ENCODE peak calls at places on chromosome 12, in nine cellular contexts. B is HFF-Myc, E is GM23338, G is esophagus muscularis mucosa, I is heart left ventricle, F is neural progenitor cell, S is K562, L is lower lobe of right lung, K is psoas muscle. U is an unnamed sample.

GRCh38 chr12:79557690-79558315 is 133.0 kb downstream of the PAWR start:
- DNase-seq in S (no peak), I (no peak), F (no peak), G (no peak), E (no peak), B (no peak), L (no peak), K (no peak), U (no peak)

GRCh38 chr12:87094356-87094755 is 838.2 kb upstream of the MGAT4C start:
- DNase-seq in L (no peak), K (no peak), B (no peak), S (no peak), I (no peak), F (no peak), G (no peak), E (no peak), U (no peak)

GRCh38 chr12:131604859-131605258 is 106.0 kb upstream of the SFSWAP start:
- DNase-seq in G (no peak), K (no peak), B (no peak), E (no peak), F (no peak), S (no peak), L (no peak), I (no peak), U (no peak)

GRCh38 chr12:40946612-40947194 is 241.4 kb upstream of the PDZRN4 start:
- DNase-seq in G (no peak), L (no peak), F (peak; percentile 20), E (peak; percentile 56), S (peak; percentile 29), K (no peak), B (no peak), I (no peak), U (no peak)

GRCh38 chr12:101968770-101969169 is 91.4 kb downstream of the DRAM1 start:
- DNase-seq in G (no peak), F (no peak), E (no peak), S (no peak), B (no peak), I (no peak), L (no peak), K (no peak), U (no peak)

GRCh38 chr12:21656931-21657335 is 709 bp downstream of the LDHB start:
- DNase-seq in I (no peak), F (peak; percentile 31), K (no peak), B (peak; percentile 5), G (no peak), L (no peak), E (peak; percentile 53), S (peak; percentile 51), U (peak; percentile 56)

GRCh38 chr12:132955933-132956725 is at the start of gene ZNF605:
- DNase-seq in S (peak; percentile 62), B (peak; percentile 61), K (peak; percentile 95), L (peak; percentile 92), G (peak; percentile 95), E (peak; percentile 97), I (peak; percentile 95), F (peak; percentile 95), U (peak; percentile 90)

GRCh38 chr12:116454950-116455447 is 104.2 kb upstream of the MAP1LC3B2 start:
- DNase-seq in G (no peak), L (no peak), I (no peak), B (peak; percentile 72), K (no peak), S (no peak), F (no peak), E (no peak), U (no peak)

GRCh38 chr12:112929715-112930114 is 8.6 kb upstream of the OAS3 start:
- DNase-seq in I (no peak), E (no peak), G (no peak), L (no peak), F (no peak), K (no peak), S (no peak), B (no peak), U (no peak)

GRCh38 chr12:14691560-14691959 is 4.8 kb downstream of the GUCY2C start:
- DNase-seq in K (no peak), L (peak; percentile 59), G (peak; percentile 93), E (no peak), B (peak; percentile 2), S (no peak), F (no peak), I (peak; percentile 50), U (peak; percentile 70)

GRCh38 chr12:104477812-104478388 is 21.2 kb downstream of the CHST11 start:
- DNase-seq in F (no peak), G (no peak), L (no peak), S (no peak), I (no peak), K (no peak), E (no peak), B (no peak), U (no peak)

GRCh38 chr12:26298785-26299621 is 103.6 kb downstream of the SSPN start:
- DNase-seq in K (no peak), G (no peak), B (no peak), S (peak; percentile 41), I (no peak), F (no peak), E (peak; percentile 8), L (no peak), U (no peak)

GRCh38 chr12:110829308-110829707 is 17.5 kb upstream of the CCDC63 start:
- DNase-seq in I (no peak), K (no peak), F (no peak), L (no peak), E (no peak), B (no peak), S (no peak), G (no peak), U (no peak)

GRCh38 chr12:49705479-49706267 is 1.5 kb downstream of the FMNL3 start:
- DNase-seq in F (no peak), S (peak; percentile 53), L (peak; percentile 51), B (no peak), I (peak; percentile 75), E (peak; percentile 46), G (no peak), K (peak; percentile 61), U (peak; percentile 12)

GRCh38 chr12:83473408-83474095 is 786.8 kb downstream of the TMTC2 start:
- DNase-seq in L (no peak), K (no peak), E (no peak), I (no peak), F (no peak), B (no peak), G (no peak), S (no peak), U (no peak)

DNA sequence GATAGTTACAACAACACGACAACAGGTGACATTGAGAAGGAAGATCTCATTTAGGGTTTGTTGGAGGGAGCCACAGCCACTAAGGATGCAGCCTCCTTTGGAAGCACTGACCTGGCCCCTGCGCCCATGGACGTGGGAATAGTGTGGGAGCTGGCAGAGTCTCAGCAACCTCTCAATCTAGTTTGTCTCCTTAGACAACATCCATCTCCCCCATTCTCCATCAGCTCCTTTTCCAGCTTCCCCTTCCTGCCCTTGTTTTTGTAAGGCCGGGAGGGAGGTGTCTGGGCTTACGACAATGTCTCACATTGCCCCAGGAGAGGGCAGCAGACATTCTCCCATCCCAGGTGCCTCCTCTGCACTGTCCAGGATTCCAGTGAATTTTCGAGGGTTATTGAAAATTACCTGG is 170.2 kb upstream of the PZP start:
- DNase-seq in B (no peak), K (no peak), E (peak; percentile 64), F (peak; percentile 58), L (no peak), I (no peak), S (peak; percentile 35), G (no peak), U (peak; percentile 31)
- TF ChIP-seq CTCF in B (peak; percentile 30), K (peak; percentile 13), E (peak; percentile 80), F (peak; percentile 61), L (no peak), I (no peak), S (peak; percentile 34), G (no peak), U (no peak)

GRCh38 chr12:120278137-120279069 is 12.9 kb upstream of the PXN start:
- DNase-seq in B (no peak), L (no peak), E (no peak), S (no peak), G (no peak), K (no peak), I (peak; percentile 59), F (peak; percentile 0), U (no peak)
- H3K4me3 ChIP-seq in B (no peak overlapping the region), L (no peak overlapping the region), E (no peak overlapping the region), S (no peak overlapping the region), G (no peak overlapping the region), K (no peak overlapping the region), I (no peak overlapping the region), F (no peak overlapping the region), U (no peak overlapping the region)

GRCh38 chr12:75437564-75437963 is 43.0 kb upstream of the GLIPR1 start:
- DNase-seq in S (no peak), B (no peak), G (no peak), L (no peak), I (no peak), F (no peak), E (no peak), K (no peak), U (no peak)
- TF ChIP-seq CTCF in S (no peak), B (peak; percentile 6), G (no peak), L (no peak), I (no peak), F (no peak), E (peak; percentile 21), K (no peak), U (no peak)

GRCh38 chr12:53200458-53201169 is 6.4 kb downstream of the ITGB7 start:
- DNase-seq in G (no peak), B (no peak), I (no peak), F (no peak), L (no peak), K (no peak), E (no peak), S (peak; percentile 50), U (no peak)
- H3K4me3 ChIP-seq in G (no peak overlapping the region), B (no peak overlapping the region), I (no peak overlapping the region), F (no peak overlapping the region), L (no peak overlapping the region), K (no peak overlapping the region), E (no peak overlapping the region), S (no peak overlapping the region), U (no peak overlapping the region)

DNA sequence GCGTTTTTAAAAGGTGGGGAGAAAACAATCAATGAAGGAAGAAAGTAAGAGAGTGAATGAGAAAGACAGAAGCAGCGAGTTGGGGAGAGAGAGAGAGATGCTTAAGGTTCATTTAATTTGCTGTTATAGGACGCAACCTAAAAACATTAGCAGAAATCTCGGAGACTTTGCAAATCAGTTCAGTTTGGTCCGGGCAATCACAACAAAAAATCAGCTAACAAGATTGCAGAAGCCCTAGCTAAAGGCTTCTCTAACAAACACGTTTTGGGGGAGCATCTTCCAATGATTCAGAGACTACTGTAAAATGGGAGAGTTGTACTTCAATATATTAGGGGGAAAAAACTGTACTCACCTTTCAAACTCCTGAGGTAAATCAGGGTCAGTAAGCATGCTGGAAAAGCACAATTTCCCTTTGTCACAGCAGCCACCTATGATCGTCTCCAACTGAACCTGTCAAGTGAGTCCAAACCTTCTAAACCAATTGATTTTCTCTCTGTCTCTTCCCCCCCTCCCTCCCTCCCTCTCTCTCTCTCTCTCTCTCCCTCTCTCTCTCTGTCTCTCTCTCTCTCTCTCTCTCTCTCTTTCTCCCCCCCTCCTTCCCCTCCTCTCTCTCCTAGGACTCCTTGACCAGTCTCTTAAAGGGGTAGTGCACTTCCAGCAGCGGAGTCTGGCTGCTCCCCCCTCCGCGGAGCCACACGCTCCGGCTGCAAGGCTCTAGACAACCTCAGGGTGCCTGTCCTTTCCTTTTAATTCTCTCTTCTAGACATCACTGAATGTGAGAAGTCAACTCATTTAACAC is at the start of gene SOX5:
- DNase-seq in E (peak; percentile 63), G (no peak), S (peak; percentile 72), I (peak; percentile 51), L (peak; percentile 46), F (peak; percentile 89), K (peak; percentile 53), B (no peak), U (peak; percentile 21)
- TF ChIP-seq CTCF in E (no peak), G (no peak), S (no peak), I (no peak), L (no peak), F (peak; percentile 22), K (no peak), B (no peak), U (no peak)

GRCh38 chr12:76084277-76085158 is at the start of gene NAP1L1:
- DNase-seq in B (peak; percentile 91), I (peak; percentile 98), L (peak; percentile 99), S (peak; percentile 98), G (peak; percentile 99), K (peak; percentile 98), F (peak; percentile 99), E (peak; percentile 98), U (peak; percentile 96)
- H3K4me3 ChIP-seq in B (peak within 1 kb of the TSS; percentile 79), I (peak within 1 kb of the TSS; percentile 84), L (peak within 1 kb of the TSS; percentile 92), S (peak within 1 kb of the TSS; percentile 91), G (peak within 1 kb of the TSS; percentile 77), K (peak within 1 kb of the TSS; percentile 83), F (peak within 1 kb of the TSS; percentile 92), E (peak within 1 kb of the TSS; percentile 74), U (peak within 1 kb of the TSS; percentile 83)